ENCODE peak calls at places on chromosomes 2 and 18, in four cellular contexts. Z is OCI-LY7, K is GM23248, D is hepatocyte. C is an unnamed sample.

GRCh38 chr2:70956141-70956540 is 20.4 kb downstream of the ATP6V1B1 start:
- DNase-seq in Z (no peak), K (no peak), D (no peak), C (no peak)

GRCh38 chr18:42976869-42977268 is 138.6 kb downstream of the RIT2 start:
- DNase-seq in Z (no peak), K (no peak), D (no peak), C (no peak)

GRCh38 chr18:42649636-42650035 is 465.8 kb downstream of the RIT2 start:
- DNase-seq in Z (no peak), K (peak; percentile 6), D (no peak), C (no peak)

GRCh38 chr2:237604960-237605359 is 14.4 kb upstream of the RAB17 start:
- DNase-seq in Z (no peak), K (peak; percentile 45), D (no peak), C (no peak)

GRCh38 chr18:76461148-76461547 is 33.9 kb downstream of the ZNF516 start:
- DNase-seq in Z (no peak), K (no peak), D (no peak), C (no peak)

GRCh38 chr18:984004-984403 is 79.3 kb downstream of the ADCYAP1 start:
- DNase-seq in Z (no peak), K (no peak), D (no peak), C (no peak)

GRCh38 chr2:178553047-178553446 is 72.8 kb downstream of the PLEKHA3 start:
- DNase-seq in Z (no peak), K (peak; percentile 92), D (no peak), C (no peak)

GRCh38 chr2:64653174-64654062 is at the start of gene SERTAD2:
- DNase-seq in Z (peak; percentile 95), K (peak; percentile 94), D (peak; percentile 94), C (peak; percentile 91)

GRCh38 chr2:111091811-111092211 is 28.9 kb upstream of the BCL2L11 start:
- DNase-seq in Z (no peak), K (no peak), D (no peak), C (no peak)

GRCh38 chr18:8744656-8745055 is 39.3 kb downstream of the MTCL1 start:
- DNase-seq in Z (peak; percentile 95), K (no peak), D (no peak), C (no peak)

GRCh38 chr2:30267161-30267568 is 35.8 kb downstream of the LBH start:
- DNase-seq in Z (no peak), K (no peak), D (no peak), C (no peak)

GRCh38 chr2:55175254-55176093 is 56.6 kb downstream of the CLHC1 start:
- DNase-seq in Z (peak; percentile 77), K (peak; percentile 93), D (peak; percentile 67), C (peak; percentile 75)

GRCh38 chr2:10759151-10759714 is 37.8 kb downstream of the ATP6V1C2 start:
- DNase-seq in Z (no peak), K (no peak), D (no peak), C (no peak)

GRCh38 chr2:218270721-218271486 is 585 bp downstream of the PNKD start:
- DNase-seq in Z (peak; percentile 48), K (peak; percentile 66), D (peak; percentile 52), C (peak; percentile 41)

GRCh38 chr2:241068942-241069810 is 32.9 kb downstream of the MTERF4 start:
- DNase-seq in Z (no peak), K (no peak), D (no peak), C (no peak)

GRCh38 chr2:215529271-215529670 is 93.4 kb upstream of the FN1 start:
- DNase-seq in Z (no peak), K (peak; percentile 81), D (no peak), C (no peak)

GRCh38 chr18:47978141-47978540 is 47.7 kb upstream of the SMAD2 start:
- DNase-seq in Z (no peak), K (no peak), D (no peak), C (no peak)

GRCh38 chr2:130185896-130186295 is 3.8 kb downstream of the MZT2B start:
- DNase-seq in Z (no peak), K (no peak), D (no peak), C (no peak)

GRCh38 chr2:97781981-97782380 is 68.6 kb downstream of the ZAP70 start:
- DNase-seq in Z (no peak), K (no peak), D (no peak), C (no peak)

GRCh38 chr2:106223347-106223746 is 29.2 kb upstream of the UXS1 start:
- DNase-seq in Z (no peak), K (no peak), D (no peak), C (no peak)

GRCh38 chr2:88671786-88672427 is 19.6 kb upstream of the RPIA start:
- DNase-seq in Z (peak; percentile 76), K (peak; percentile 81), D (peak; percentile 58), C (peak; percentile 79)

GRCh38 chr18:57209697-57210096 is 62.8 kb downstream of the BOD1L2 start:
- DNase-seq in Z (no peak), K (no peak), D (no peak), C (no peak)

GRCh38 chr2:9752441-9753275 is 90.6 kb upstream of the TAF1B start:
- DNase-seq in Z (no peak), K (peak; percentile 96), D (no peak), C (no peak)

GRCh38 chr2:9753276-9753600 is 90.0 kb upstream of the TAF1B start:
- DNase-seq in Z (peak; percentile 8), K (peak; percentile 98), D (peak; percentile 47), C (peak; percentile 75)

GRCh38 chr2:9754532-9754887 is 88.8 kb upstream of the TAF1B start:
- DNase-seq in Z (no peak), K (no peak), D (no peak), C (no peak)

GRCh38 chr2:9755638-9756037 is 87.6 kb upstream of the TAF1B start:
- DNase-seq in Z (no peak), K (no peak), D (no peak), C (no peak)

DNA sequence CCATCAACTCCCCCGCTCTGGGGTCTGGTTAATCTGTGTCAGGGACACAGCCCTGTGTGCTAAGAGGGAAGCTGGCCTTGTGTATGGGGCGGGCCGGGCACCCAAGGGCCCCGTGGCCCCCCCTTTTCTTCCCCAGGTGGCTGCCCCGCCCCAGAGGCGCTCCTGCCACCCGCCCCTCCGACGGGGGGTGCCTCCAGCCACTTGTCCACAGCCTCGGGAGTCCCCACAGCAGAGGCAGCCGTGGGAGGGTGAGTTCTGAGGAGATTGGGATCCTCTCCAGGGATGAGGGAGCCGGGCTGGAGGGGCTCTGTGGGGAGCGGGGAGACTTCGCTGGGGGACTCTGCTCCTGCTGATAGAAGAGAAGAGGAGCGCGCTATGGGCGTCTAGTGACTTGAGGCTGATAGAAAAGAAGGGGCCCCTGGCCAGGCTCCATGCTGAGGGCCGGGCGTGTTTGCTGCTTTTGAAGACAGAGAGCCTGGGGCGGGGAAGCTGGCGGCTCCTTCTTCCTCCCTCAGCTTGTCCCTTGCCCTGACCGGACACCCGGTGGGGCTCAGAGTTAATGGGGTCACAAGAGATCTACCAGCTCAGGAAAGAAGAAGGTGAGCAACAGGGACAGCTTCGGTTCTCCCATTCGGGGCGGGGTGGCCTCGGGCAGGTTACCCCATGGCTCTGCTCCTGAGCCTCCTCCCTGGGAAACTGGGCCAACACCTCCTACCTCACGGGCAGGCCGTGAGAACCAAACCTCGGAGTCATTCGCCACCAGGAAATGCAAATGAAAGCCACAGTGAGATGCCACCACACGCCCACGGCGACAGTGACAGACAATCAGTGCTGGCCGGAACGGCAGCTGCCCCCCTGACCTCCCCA is 89.4 kb upstream of the TAF1B start:
- DNase-seq in Z (no peak), K (no peak), D (no peak), C (no peak)
- H3K4me3 ChIP-seq in Z (no peak overlapping the region), K (no peak overlapping the region), D (no peak overlapping the region), C (no peak overlapping the region)

GRCh38 chr2:152067823-152068222 is 31.0 kb downstream of the CACNB4 start:
- DNase-seq in Z (no peak), K (peak; percentile 47), D (no peak), C (no peak)

GRCh38 chr2:152068226-152068625 is 30.6 kb downstream of the CACNB4 start:
- DNase-seq in Z (no peak), K (no peak), D (no peak), C (no peak)

GRCh38 chr2:152071518-152071917 is 27.3 kb downstream of the CACNB4 start:
- DNase-seq in Z (no peak), K (no peak), D (no peak), C (no peak)

GRCh38 chr2:152075427-152076050 is 23.3 kb downstream of the CACNB4 start:
- DNase-seq in Z (no peak), K (no peak), D (no peak), C (no peak)

DNA sequence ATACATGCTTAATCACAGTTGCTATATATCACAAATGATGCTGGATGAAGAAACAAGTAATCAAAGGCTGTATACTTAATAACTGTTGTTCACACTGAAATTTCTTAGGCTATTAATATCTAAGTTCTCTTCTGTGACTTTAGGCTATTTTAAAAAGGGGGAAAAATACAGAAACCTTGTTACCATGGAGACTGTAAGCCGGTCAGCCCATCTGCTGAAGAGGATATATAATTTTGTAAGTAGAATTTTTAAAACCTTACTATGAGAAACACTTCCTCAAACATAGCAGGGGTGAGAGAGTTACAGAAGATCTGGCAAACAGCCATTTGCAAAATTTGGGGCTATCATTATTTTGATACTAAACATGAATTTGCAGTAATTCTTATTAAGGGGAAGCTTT is 27.8 kb downstream of the CACNB4 start:
- DNase-seq in Z (no peak), K (no peak), D (no peak), C (no peak)
- H3K4me1 ChIP-seq in Z (no peaks in the 10 kb centered on the region), K (no peaks in the 10 kb centered on the region), D (no peaks in the 10 kb centered on the region), C (no peaks in the 10 kb centered on the region)

GRCh38 chr2:65662654-65663432 is 230.4 kb upstream of the SPRED2 start:
- DNase-seq in Z (no peak), K (peak; percentile 87), D (no peak), C (peak; percentile 94)
- H3K4me3 ChIP-seq in Z (no peak overlapping the region), K (peak overlapping the region; percentile 50), D (no peak overlapping the region), C (peak overlapping the region; percentile 29)

GRCh38 chr2:676647-677055 is 555 bp downstream of the TMEM18 start:
- DNase-seq in Z (peak; percentile 95), K (peak; percentile 99), D (peak; percentile 99), C (peak; percentile 98)
- H3K4me1 ChIP-seq in Z (peaks cover 37% of the 10 kb centered on the region), K (peaks cover 21% of the 10 kb centered on the region), D (peaks cover 9% of the 10 kb centered on the region), C (peaks cover 8% of the 10 kb centered on the region)

GRCh38 chr2:220224711-220225519 is 597.5 kb downstream of the SLC4A3 start:
- DNase-seq in Z (no peak), K (peak; percentile 89), D (no peak), C (peak; percentile 47)

GRCh38 chr2:220226076-220226475 is 598.6 kb downstream of the SLC4A3 start:
- DNase-seq in Z (no peak), K (peak; percentile 10), D (no peak), C (no peak)

GRCh38 chr2:220226541-220226940 is 599.1 kb downstream of the SLC4A3 start:
- DNase-seq in Z (no peak), K (no peak), D (no peak), C (no peak)

GRCh38 chr2:220227272-220227920 is 600.0 kb downstream of the SLC4A3 start:
- DNase-seq in Z (no peak), K (peak; percentile 84), D (no peak), C (no peak)

GRCh38 chr2:220228310-220229006 is 601.0 kb downstream of the SLC4A3 start:
- DNase-seq in Z (no peak), K (peak; percentile 97), D (peak; percentile 64), C (no peak)
- H3K4me3 ChIP-seq in Z (no peak overlapping the region), K (peak overlapping the region; percentile 54), D (no peak overlapping the region), C (no peak overlapping the region)

GRCh38 chr2:16328521-16329190 is 337.0 kb downstream of the CYRIA start:
- DNase-seq in Z (no peak), K (no peak), D (no peak), C (no peak)
- H3K4me1 ChIP-seq in Z (no peaks in the 10 kb centered on the region), K (no peaks in the 10 kb centered on the region), D (peaks cover 29% of the 10 kb centered on the region), C (no peaks in the 10 kb centered on the region)

GRCh38 chr2:31729065-31729439 is 148.3 kb upstream of the SRD5A2 start:
- DNase-seq in Z (no peak), K (no peak), D (no peak), C (no peak)
- H3K4me3 ChIP-seq in Z (no peak overlapping the region), K (no peak overlapping the region), D (no peak overlapping the region), C (no peak overlapping the region)